ENCODE peak calls at places on chromosomes 12 and 14, in five cellular contexts. V is AG04449, H is PC-3, E is RWPE1, S is tibial nerve. B is an unnamed sample.

GRCh38 chr14:99118946-99119345 is 153.1 kb downstream of the BCL11B start:
- DNase-seq in E (no peak), S (no peak), V (no peak), H (no peak), B (no peak)

GRCh38 chr12:127811988-127812387 is 455.0 kb upstream of the TMEM132C start:
- DNase-seq in S (no peak), H (no peak), E (no peak), V (peak), B (no peak)

GRCh38 chr12:112275211-112275610 is 107.0 kb downstream of the HECTD4 start:
- DNase-seq in V (no peak), H (no peak), E (no peak), S (no peak), B (no peak)

GRCh38 chr14:104603623-104604401 is 760 bp downstream of the TMEM179 start:
- DNase-seq in S (no peak), V (no peak), E (no peak), H (no peak), B (peak)

GRCh38 chr14:72070458-72070857 is 138.2 kb downstream of the RGS6 start:
- DNase-seq in E (no peak), H (no peak), V (no peak), S (no peak), B (no peak)

GRCh38 chr12:43292699-43293098 is 259.3 kb downstream of the ADAMTS20 start:
- DNase-seq in E (no peak), H (peak), V (no peak), S (no peak), B (no peak)

GRCh38 chr14:84864582-84865271 is 665.2 kb upstream of the FLRT2 start:
- DNase-seq in S (no peak), E (no peak), V (no peak), H (no peak), B (no peak)

GRCh38 chr12:56163533-56164344 is 5.6 kb downstream of the MYL6 start:
- DNase-seq in H (no peak), S (no peak), V (no peak), E (no peak), B (no peak)

GRCh38 chr12:3148366-3149000 is 71.3 kb downstream of the TSPAN9 start:
- DNase-seq in S (no peak), V (no peak), E (no peak), H (no peak), B (no peak)

GRCh38 chr14:50944647-50945413 is 547 bp upstream of the PYGL start:
- DNase-seq in S (peak), H (peak), E (peak), V (no peak), B (peak)

GRCh38 chr14:86654558-86655184 is 1124.7 kb downstream of the FLRT2 start:
- DNase-seq in V (no peak), S (peak), E (peak), H (peak), B (no peak)

GRCh38 chr12:56670836-56671235 is 17.2 kb downstream of the PTGES3 start:
- DNase-seq in V (no peak), H (no peak), E (no peak), S (no peak), B (no peak)

GRCh38 chr14:98754343-98755025 is 517.5 kb downstream of the BCL11B start:
- DNase-seq in H (no peak), V (no peak), E (peak), S (no peak), B (no peak)

GRCh38 chr12:56629459-56630179 is 507 bp downstream of the BAZ2A start:
- DNase-seq in H (peak), E (no peak), S (no peak), V (no peak), B (no peak)

GRCh38 chr12:18837025-18837424 is 99.1 kb downstream of the CAPZA3 start:
- DNase-seq in H (no peak), E (no peak), V (no peak), S (no peak), B (no peak)

GRCh38 chr12:49877066-49877465 is 26.6 kb downstream of the FAIM2 start:
- DNase-seq in S (no peak), V (no peak), E (no peak), H (no peak), B (no peak)

GRCh38 chr14:92625213-92625612 is 111.6 kb downstream of the RIN3 start:
- DNase-seq in V (peak), E (peak), S (no peak), H (peak), B (no peak)

GRCh38 chr12:86931714-86932113 is 675.5 kb upstream of the MGAT4C start:
- DNase-seq in H (no peak), V (no peak), S (no peak), E (peak), B (no peak)

GRCh38 chr12:121190523-121191031 is 19.4 kb upstream of the P2RX4 start:
- DNase-seq in S (no peak), H (peak), V (peak), E (peak), B (no peak)

GRCh38 chr14:74979442-74980397 is 23.0 kb upstream of the EIF2B2 start:
- DNase-seq in E (no peak), S (no peak), V (no peak), H (peak), B (no peak)

GRCh38 chr14:104676694-104677505 is 12.5 kb upstream of the INF2 start:
- DNase-seq in S (no peak), H (no peak), E (no peak), V (no peak), B (no peak)

GRCh38 chr14:61461808-61462275 is 140.5 kb downstream of the PRKCH start:
- DNase-seq in V (no peak), S (no peak), E (peak), H (peak), B (no peak)

GRCh38 chr14:27890259-27890658 is 876.3 kb upstream of the FOXG1 start:
- DNase-seq in V (no peak), H (no peak), S (no peak), E (no peak), B (no peak)

GRCh38 chr14:21915814-21916213 is 242.2 kb upstream of the OR4E1 start:
- DNase-seq in V (no peak), S (no peak), H (peak), E (peak), B (no peak)

GRCh38 chr14:100341301-100342031 is 18.3 kb downstream of the SLC25A47 start:
- DNase-seq in H (peak), V (peak), E (peak), S (no peak), B (no peak)

GRCh38 chr12:114998118-114998771 is 314.3 kb upstream of the TBX3 start:
- DNase-seq in E (no peak), S (no peak), V (no peak), H (no peak), B (no peak)

GRCh38 chr12:6626654-6627283 is 9.0 kb downstream of the LPAR5 start:
- DNase-seq in H (no peak), V (no peak), E (no peak), S (no peak), B (peak)

GRCh38 chr12:56358836-56359532 is 923 bp downstream of the STAT2 start:
- DNase-seq in H (peak), E (peak), V (peak), S (no peak), B (no peak)

GRCh38 chr14:99838555-99839193 is 45.5 kb downstream of the EML1 start:
- DNase-seq in S (peak), H (peak), V (no peak), E (peak), B (no peak)

GRCh38 chr12:128802756-128803155 is 21.0 kb downstream of the SLC15A4 start:
- DNase-seq in S (no peak), V (no peak), H (no peak), E (no peak), B (no peak)

GRCh38 chr14:35932659-35933159 is 106.6 kb downstream of the BRMS1L start:
- DNase-seq in V (no peak), H (peak), S (no peak), E (no peak), B (no peak)

GRCh38 chr12:55067701-55068100 is 47.9 kb downstream of the NEUROD4 start:
- DNase-seq in V (no peak), H (no peak), E (no peak), S (no peak), B (no peak)

GRCh38 chr14:66224492-66225178 is 261.5 kb upstream of the CCDC196 start:
- DNase-seq in S (no peak), V (no peak), H (no peak), E (no peak), B (no peak)

GRCh38 chr14:106377432-106377831 is 851.0 kb downstream of the TMEM121 start:
- DNase-seq in E (no peak), H (no peak), V (no peak), S (no peak), B (no peak)

GRCh38 chr14:106378191-106378590 is 851.8 kb downstream of the TMEM121 start:
- DNase-seq in S (no peak), E (no peak), H (no peak), V (no peak), B (no peak)

GRCh38 chr14:106372870-106373657 is 846.7 kb downstream of the TMEM121 start:
- DNase-seq in H (peak), S (no peak), V (no peak), E (peak), B (no peak)
- TF ChIP-seq CTCF in H (peak), S (peak), V (no peak), E (peak), B (peak)

GRCh38 chr12:88577537-88577936 is 2.7 kb downstream of the KITLG start:
- DNase-seq in H (peak), S (no peak), V (no peak), E (peak), B (no peak)
- TF ChIP-seq CTCF in H (no peak), S (no peak), V (no peak), E (peak), B (no peak)

DNA sequence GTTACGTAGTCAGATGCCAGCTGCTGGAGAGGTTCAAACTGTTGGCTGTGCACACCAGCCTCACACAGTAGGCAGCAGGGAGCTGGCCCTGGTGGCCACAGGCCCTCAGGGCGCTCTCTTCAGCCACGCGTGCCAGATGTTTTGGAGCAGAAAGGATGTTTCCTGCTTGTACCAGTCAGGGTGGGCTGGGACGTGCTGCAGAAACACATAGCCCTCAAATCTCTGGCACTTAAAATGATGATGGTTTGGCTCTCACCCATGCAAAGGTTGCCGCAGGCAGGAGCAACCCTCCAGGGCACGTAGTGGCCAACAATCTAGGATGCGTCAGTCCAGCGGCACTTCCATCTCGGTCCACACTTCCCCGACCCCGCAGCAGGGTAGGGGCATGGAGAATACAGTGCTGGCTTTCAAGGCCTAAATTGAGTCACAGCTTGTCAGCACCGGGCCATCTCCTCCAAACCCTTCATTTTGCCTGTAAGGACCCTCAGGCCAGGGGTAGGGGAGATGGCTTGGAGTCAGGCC is 1.7 kb upstream of the FAM181A start:
- DNase-seq in E (no peak), V (no peak), S (no peak), H (no peak), B (no peak)
- TF ChIP-seq CTCF in E (no peak), V (no peak), S (no peak), H (no peak), B (no peak)

GRCh38 chr12:116882742-116883141 is 1.5 kb upstream of the HRK start:
- DNase-seq in H (peak), V (no peak), E (no peak), S (no peak), B (no peak)
- TF ChIP-seq CTCF in H (peak), V (peak), E (no peak), S (no peak), B (peak)

DNA sequence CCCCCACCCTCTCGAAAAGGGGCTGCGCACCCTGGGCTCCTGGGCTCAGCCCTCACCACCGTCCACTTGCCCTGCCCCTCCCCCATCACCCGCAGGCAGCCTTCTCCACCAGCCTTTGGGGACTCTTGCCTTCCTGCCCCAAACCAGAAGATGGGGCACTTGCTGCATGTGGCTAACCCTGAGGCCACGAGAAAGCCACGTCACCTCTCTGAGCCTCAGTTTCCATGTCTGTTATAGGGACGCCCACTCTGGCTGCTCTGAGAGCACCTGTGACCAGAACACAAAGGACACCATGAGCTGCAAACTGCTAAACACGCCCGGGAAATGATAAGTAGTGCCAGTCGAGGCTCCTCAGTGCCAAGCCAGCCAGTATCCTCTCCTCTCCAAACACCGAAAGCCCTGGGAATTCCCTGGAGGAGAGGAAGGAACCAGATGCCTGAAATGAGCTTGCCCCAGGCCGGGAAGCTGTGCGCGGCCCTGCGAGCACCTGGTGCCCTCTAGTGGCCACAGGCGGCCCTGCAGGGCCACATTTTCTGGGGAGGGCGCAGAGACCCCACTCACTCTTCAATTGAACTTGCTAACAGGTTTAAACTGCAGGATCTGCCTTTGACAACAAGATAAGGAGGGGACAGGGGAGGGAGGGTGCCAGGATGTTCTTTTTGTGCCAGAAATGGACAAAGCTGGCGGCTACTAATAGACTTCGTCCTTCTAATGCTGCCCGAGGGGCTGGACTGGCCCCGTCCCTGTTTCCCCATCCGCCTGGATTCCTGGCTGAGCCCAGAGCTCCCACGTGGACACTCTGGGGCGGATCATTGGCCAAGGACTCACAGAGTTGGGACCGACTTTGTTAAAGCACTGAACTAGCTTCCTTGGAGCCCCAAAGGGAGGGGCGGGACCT is 10.2 kb upstream of the SERPINA9 start:
- DNase-seq in E (peak), H (peak), V (no peak), S (no peak), B (peak)
- TF ChIP-seq CTCF in E (peak), H (peak), V (peak), S (peak), B (peak)

B was measured in dorsolateral prefrontal cortex.